ENCODE peak calls at places on chromosomes 3 and 15, in four cellular contexts. One of them, this sample, is unnamed.

GRCh38 chr3:157098823-157099185 is 61.1 kb downstream of the CCNL1 start:
- DNase-seq in astrocyte of the spinal cord: no peak
- DNase-seq in AG09319: no peak
- DNase-seq in cardiac fibroblast: peak; percentile 86
- DNase-seq in this sample: no peak

GRCh38 chr3:33331414-33331813 is 54.2 kb downstream of the FBXL2 start:
- DNase-seq in astrocyte of the spinal cord: peak; percentile 14
- DNase-seq in AG09319: peak; percentile 25
- DNase-seq in cardiac fibroblast: peak; percentile 28
- DNase-seq in this sample: no peak

GRCh38 chr15:71802770-71803169 is 7.6 kb upstream of the NR2E3 start:
- DNase-seq in astrocyte of the spinal cord: no peak
- DNase-seq in AG09319: no peak
- DNase-seq in cardiac fibroblast: no peak
- DNase-seq in this sample: no peak

GRCh38 chr3:41662288-41662687 is 299.6 kb downstream of the ULK4 start:
- DNase-seq in astrocyte of the spinal cord: no peak
- DNase-seq in AG09319: no peak
- DNase-seq in cardiac fibroblast: no peak
- DNase-seq in this sample: no peak

GRCh38 chr3:30894521-30895289 is at the start of gene GADL1:
- DNase-seq in astrocyte of the spinal cord: peak; percentile 15
- DNase-seq in AG09319: no peak
- DNase-seq in cardiac fibroblast: peak; percentile 20
- DNase-seq in this sample: peak; percentile 13

GRCh38 chr15:48681274-48681840 is 35.8 kb upstream of the FBN1 start:
- DNase-seq in astrocyte of the spinal cord: peak; percentile 59
- DNase-seq in AG09319: no peak
- DNase-seq in cardiac fibroblast: peak; percentile 71
- DNase-seq in this sample: no peak

GRCh38 chr15:39096608-39097007 is 484.3 kb upstream of the THBS1 start:
- DNase-seq in astrocyte of the spinal cord: no peak
- DNase-seq in AG09319: no peak
- DNase-seq in cardiac fibroblast: no peak
- DNase-seq in this sample: no peak

GRCh38 chr15:79965836-79966630 is 5.0 kb downstream of the BCL2A1 start:
- DNase-seq in astrocyte of the spinal cord: no peak
- DNase-seq in AG09319: no peak
- DNase-seq in cardiac fibroblast: no peak
- DNase-seq in this sample: no peak

GRCh38 chr3:179100652-179101051 is 29.0 kb upstream of the ZMAT3 start:
- DNase-seq in astrocyte of the spinal cord: peak; percentile 39
- DNase-seq in AG09319: no peak
- DNase-seq in cardiac fibroblast: no peak
- DNase-seq in this sample: peak; percentile 47

GRCh38 chr15:96363692-96364091 is 33.2 kb downstream of the NR2F2 start:
- DNase-seq in astrocyte of the spinal cord: no peak
- DNase-seq in AG09319: no peak
- DNase-seq in cardiac fibroblast: no peak
- DNase-seq in this sample: no peak

GRCh38 chr3:162337630-162338029 is 841.0 kb downstream of the OTOL1 start:
- DNase-seq in astrocyte of the spinal cord: peak; percentile 47
- DNase-seq in AG09319: no peak
- DNase-seq in cardiac fibroblast: no peak
- DNase-seq in this sample: no peak

GRCh38 chr3:51434746-51435323 is 43.8 kb downstream of the RBM15B start:
- DNase-seq in astrocyte of the spinal cord: peak; percentile 48
- DNase-seq in AG09319: no peak
- DNase-seq in cardiac fibroblast: peak; percentile 71
- DNase-seq in this sample: peak; percentile 34

GRCh38 chr3:29977360-29977759 is 629.0 kb upstream of the TGFBR2 start:
- DNase-seq in astrocyte of the spinal cord: peak; percentile 20
- DNase-seq in AG09319: no peak
- DNase-seq in cardiac fibroblast: no peak
- DNase-seq in this sample: no peak

GRCh38 chr15:98682992-98683701 is 34.8 kb downstream of the IGF1R start:
- DNase-seq in astrocyte of the spinal cord: no peak
- DNase-seq in AG09319: peak; percentile 92
- DNase-seq in cardiac fibroblast: peak; percentile 26
- DNase-seq in this sample: no peak

GRCh38 chr15:37059051-37059450 is 41.3 kb downstream of the MEIS2 start:
- DNase-seq in astrocyte of the spinal cord: peak; percentile 83
- DNase-seq in AG09319: peak; percentile 42
- DNase-seq in cardiac fibroblast: peak; percentile 87
- DNase-seq in this sample: no peak

GRCh38 chr15:98321916-98322315 is 326.4 kb upstream of the IGF1R start:
- DNase-seq in astrocyte of the spinal cord: no peak
- DNase-seq in AG09319: no peak
- DNase-seq in cardiac fibroblast: no peak
- DNase-seq in this sample: no peak

GRCh38 chr15:89074402-89075012 is 13.7 kb upstream of the ABHD2 start:
- DNase-seq in astrocyte of the spinal cord: no peak
- DNase-seq in AG09319: no peak
- DNase-seq in cardiac fibroblast: no peak
- DNase-seq in this sample: no peak

GRCh38 chr3:105800320-105800719 is 68.5 kb downstream of the CBLB start:
- DNase-seq in astrocyte of the spinal cord: no peak
- DNase-seq in AG09319: no peak
- DNase-seq in cardiac fibroblast: no peak
- DNase-seq in this sample: no peak

GRCh38 chr3:190739726-190740230 is 122.7 kb downstream of the GMNC start:
- DNase-seq in astrocyte of the spinal cord: no peak
- DNase-seq in AG09319: no peak
- DNase-seq in cardiac fibroblast: peak; percentile 12
- DNase-seq in this sample: no peak

GRCh38 chr3:132034097-132034485 is 723 bp downstream of the CPNE4 start:
- DNase-seq in astrocyte of the spinal cord: no peak
- DNase-seq in AG09319: no peak
- DNase-seq in cardiac fibroblast: no peak
- DNase-seq in this sample: no peak

GRCh38 chr3:48428863-48429415 is 947 bp downstream of the PLXNB1 start:
- DNase-seq in astrocyte of the spinal cord: no peak
- DNase-seq in AG09319: no peak
- DNase-seq in cardiac fibroblast: peak; percentile 28
- DNase-seq in this sample: no peak

GRCh38 chr3:171407746-171408145 is 52.5 kb downstream of the TNIK start:
- DNase-seq in astrocyte of the spinal cord: peak; percentile 65
- DNase-seq in AG09319: no peak
- DNase-seq in cardiac fibroblast: peak; percentile 42
- DNase-seq in this sample: peak; percentile 79

GRCh38 chr15:71411538-71412482 is 296.5 kb downstream of the THSD4 start:
- DNase-seq in astrocyte of the spinal cord: peak; percentile 76
- DNase-seq in AG09319: no peak
- DNase-seq in cardiac fibroblast: peak; percentile 77
- DNase-seq in this sample: peak; percentile 10

GRCh38 chr15:61700803-61701202 is 359.4 kb downstream of the VPS13C start:
- DNase-seq in astrocyte of the spinal cord: no peak
- DNase-seq in AG09319: no peak
- DNase-seq in cardiac fibroblast: no peak
- DNase-seq in this sample: no peak

GRCh38 chr15:48143856-48144255 is 23.1 kb downstream of the SLC24A5 start:
- DNase-seq in astrocyte of the spinal cord: no peak
- DNase-seq in AG09319: no peak
- DNase-seq in cardiac fibroblast: no peak
- DNase-seq in this sample: peak; percentile 19

GRCh38 chr3:48696156-48696555 is 10.4 kb upstream of the NCKIPSD start:
- DNase-seq in astrocyte of the spinal cord: no peak
- DNase-seq in AG09319: no peak
- DNase-seq in cardiac fibroblast: no peak
- DNase-seq in this sample: no peak